ENCODE peak calls at places on chromosomes 5 and 9, in five cellular contexts. I is astrocyte of the spinal cord; P is fibroblast of lung; V is CD4-positive, alpha-beta memory T cell; N is NB4. Q is an unnamed sample.

GRCh38 chr9:137077758-137078693 is 709 bp downstream of the UAP1L1 start:
- DNase-seq in I (no peak), P (no peak), V (peak), N (no peak), Q (no peak)

GRCh38 chr5:2634399-2635176 is 116.9 kb downstream of the IRX2 start:
- DNase-seq in I (no peak), P (no peak), V (no peak), N (no peak), Q (no peak)

GRCh38 chr9:109496126-109496707 is 1.9 kb downstream of the PTPN3 start:
- DNase-seq in I (no peak), P (no peak), V (no peak), N (no peak), Q (no peak)

GRCh38 chr9:20446248-20446647 is 176.1 kb downstream of the MLLT3 start:
- DNase-seq in I (no peak), P (no peak), V (no peak), N (no peak), Q (no peak)

GRCh38 chr5:179307931-179308471 is 37.3 kb downstream of the ADAMTS2 start:
- DNase-seq in I (no peak), P (no peak), V (no peak), N (no peak), Q (no peak)

GRCh38 chr5:168802337-168802736 is 223.2 kb upstream of the PANK3 start:
- DNase-seq in I (no peak), P (no peak), V (no peak), N (no peak), Q (no peak)

GRCh38 chr5:78888580-78889187 is 96.4 kb downstream of the ARSB start:
- DNase-seq in I (no peak), P (no peak), V (no peak), N (peak), Q (no peak)

GRCh38 chr5:128644863-128645262 is 106.8 kb upstream of the FBN2 start:
- DNase-seq in I (peak), P (peak), V (no peak), N (no peak), Q (no peak)

GRCh38 chr5:142740474-142740873 is 29.7 kb upstream of the ARHGAP26 start:
- DNase-seq in I (no peak), P (no peak), V (no peak), N (no peak), Q (no peak)

GRCh38 chr9:91241909-91242308 is 119.8 kb downstream of the AUH start:
- DNase-seq in I (no peak), P (no peak), V (no peak), N (no peak), Q (no peak)

GRCh38 chr5:114223866-114224265 is 138.0 kb upstream of the KCNN2 start:
- DNase-seq in I (peak), P (no peak), V (no peak), N (peak), Q (no peak)

GRCh38 chr9:93184439-93185221 is 691 bp downstream of the WNK2 start:
- DNase-seq in I (no peak), P (no peak), V (no peak), N (no peak), Q (peak)
- H3K4me3 ChIP-seq in I (no peak), P (no peak), V (peak), N (no peak), Q (peak)

GRCh38 chr9:69153707-69154521 is 20.2 kb upstream of the TJP2 start:
- DNase-seq in I (no peak), P (no peak), V (no peak), N (no peak), Q (no peak)

GRCh38 chr9:69145148-69145547 is 28.9 kb upstream of the TJP2 start:
- DNase-seq in I (no peak), P (no peak), V (no peak), N (no peak), Q (no peak)

GRCh38 chr9:69151506-69151905 is 22.6 kb upstream of the TJP2 start:
- DNase-seq in I (no peak), P (no peak), V (no peak), N (no peak), Q (no peak)

GRCh38 chr9:69147041-69147834 is 26.8 kb upstream of the TJP2 start:
- DNase-seq in I (no peak), P (no peak), V (no peak), N (no peak), Q (no peak)

DNA sequence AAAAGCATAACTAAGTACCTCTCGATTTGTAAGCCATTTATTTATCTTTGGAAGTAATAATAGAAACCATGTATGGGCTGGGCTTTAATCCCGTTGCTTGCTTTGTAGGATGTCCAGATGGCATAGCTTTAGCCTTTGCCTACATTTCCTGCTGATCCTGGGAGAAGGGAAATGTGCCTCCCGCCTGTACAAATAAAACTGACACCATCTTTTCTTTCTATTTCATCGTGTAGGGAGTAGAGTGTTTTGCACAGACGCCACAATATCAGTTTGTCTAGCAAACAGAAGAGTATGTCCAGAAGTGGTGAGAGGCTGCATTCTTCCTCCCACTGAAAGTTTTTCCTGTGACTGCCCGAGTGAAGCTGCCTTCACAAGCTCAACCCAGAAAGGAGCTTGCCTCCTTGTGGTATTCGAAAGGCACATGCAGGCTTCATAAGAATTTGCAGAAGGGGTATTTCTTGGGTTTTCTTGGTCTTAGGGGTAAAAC is 24.7 kb upstream of the TJP2 start:
- DNase-seq in I (peak), P (peak), V (no peak), N (no peak), Q (no peak)
- H3K4me3 ChIP-seq in I (no peak), P (no peak), V (no peak), N (no peak), Q (no peak)

GRCh38 chr9:35870351-35870923 is at the start of gene OR13J1:
- DNase-seq in I (no peak), P (no peak), V (no peak), N (no peak), Q (no peak)
- H3K4me3 ChIP-seq in I (no peak), P (no peak), V (no peak), N (no peak), Q (no peak)

GRCh38 chr9:35829084-35829763 is at the start of gene TMEM8B:
- DNase-seq in I (peak), P (peak), V (peak), N (peak), Q (peak)
- H3K4me3 ChIP-seq in I (peak), P (peak), V (peak), N (peak), Q (peak)

GRCh38 chr5:77210091-77211012 is at the start of gene PDE8B:
- DNase-seq in I (no peak), P (no peak), V (peak), N (peak), Q (no peak)

GRCh38 chr5:77209495-77210090 is 887 bp upstream of the PDE8B start:
- DNase-seq in I (no peak), P (no peak), V (no peak), N (no peak), Q (no peak)

GRCh38 chr5:77213601-77214000 is 3.1 kb downstream of the PDE8B start:
- DNase-seq in I (no peak), P (no peak), V (no peak), N (no peak), Q (no peak)

GRCh38 chr5:77211013-77211690 is 672 bp downstream of the PDE8B start:
- DNase-seq in I (no peak), P (no peak), V (no peak), N (no peak), Q (no peak)

GRCh38 chr5:77211691-77212047 is 1.2 kb downstream of the PDE8B start:
- DNase-seq in I (no peak), P (no peak), V (no peak), N (no peak), Q (no peak)
- H3K4me3 ChIP-seq in I (no peak), P (no peak), V (no peak), N (no peak), Q (peak)

GRCh38 chr5:93585753-93586385 is 2.8 kb downstream of the NR2F1 start:
- DNase-seq in I (peak), P (peak), V (no peak), N (no peak), Q (no peak)
- H3K4me3 ChIP-seq in I (peak), P (peak), V (no peak), N (peak), Q (no peak)

GRCh38 chr5:55062039-55062779 is 38.2 kb downstream of the GZMK start:
- DNase-seq in I (no peak), P (no peak), V (peak), N (no peak), Q (peak)
- H3K4me3 ChIP-seq in I (no peak), P (no peak), V (peak), N (no peak), Q (peak)

DNA sequence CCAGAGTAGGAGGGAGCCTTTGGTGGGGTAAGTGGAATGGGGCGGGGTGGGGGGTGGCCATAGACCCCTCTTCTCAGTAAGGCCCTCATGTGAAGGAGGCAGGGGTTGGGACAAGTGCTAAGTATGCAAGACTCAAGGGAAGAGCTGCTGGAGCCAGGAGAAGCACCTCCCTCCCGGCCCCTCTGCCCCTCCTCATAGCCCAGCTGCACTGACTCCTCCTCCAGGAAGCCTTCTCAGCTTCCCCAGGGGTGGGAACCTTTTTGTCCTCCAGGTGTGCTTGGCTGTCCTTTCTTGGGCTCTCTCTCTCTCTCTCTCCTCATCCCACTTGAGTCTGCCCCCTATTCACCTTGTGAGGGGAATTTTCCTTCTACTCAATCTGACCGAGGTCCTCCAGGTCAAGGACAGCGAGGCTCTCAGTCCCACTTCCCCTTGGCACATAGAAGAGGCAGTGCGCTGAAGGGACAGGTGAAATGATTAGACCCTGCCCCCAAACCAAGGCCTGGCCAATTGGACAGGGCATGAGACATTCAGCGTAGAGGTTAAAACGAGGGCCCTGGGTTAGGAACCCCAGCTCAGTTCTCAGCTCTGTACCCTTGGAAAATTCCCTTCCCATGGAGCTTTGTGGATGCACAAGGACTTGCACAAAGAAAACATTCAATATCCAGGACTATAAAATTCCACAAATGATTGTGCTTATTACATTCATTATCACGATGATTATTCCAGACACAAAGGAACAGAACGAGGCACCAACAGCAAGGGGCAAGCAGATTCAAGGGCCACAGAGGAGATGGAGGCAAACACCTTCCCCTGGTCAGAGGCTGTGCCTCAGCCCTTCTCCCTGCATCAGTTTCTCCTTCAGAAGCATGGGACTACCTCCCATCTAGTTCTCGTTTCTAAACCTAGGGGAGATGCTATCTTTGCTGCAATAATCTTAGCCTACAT is 45.6 kb upstream of the IL17B start:
- DNase-seq in I (no peak), P (no peak), V (no peak), N (no peak), Q (no peak)
- H3K4me3 ChIP-seq in I (peak), P (no peak), V (no peak), N (no peak), Q (no peak)